ENCODE peak calls at places on chromosome 11, in nine cellular contexts. One of them, this sample, is unnamed.

GRCh38 chr11:13073119-13073981 is 64.2 kb downstream of the RASSF10 start:
- DNase-seq in prostate gland: no peak
- DNase-seq in left lung: no peak
- DNase-seq in CD8-positive, alpha-beta T cell: no peak
- DNase-seq in uterus: no peak
- DNase-seq in fibroblast of lung: peak; percentile 89
- DNase-seq in lower lobe of right lung: no peak
- DNase-seq in heart right ventricle: no peak
- DNase-seq in stomach: no peak
- DNase-seq in this sample: no peak

GRCh38 chr11:123033895-123034294 is 28.0 kb downstream of the HSPA8 start:
- DNase-seq in prostate gland: no peak
- DNase-seq in left lung: no peak
- DNase-seq in CD8-positive, alpha-beta T cell: no peak
- DNase-seq in uterus: no peak
- DNase-seq in fibroblast of lung: no peak
- DNase-seq in lower lobe of right lung: no peak
- DNase-seq in heart right ventricle: no peak
- DNase-seq in stomach: no peak
- DNase-seq in this sample: no peak

GRCh38 chr11:39367526-39367925 is 2091.9 kb downstream of the LRRC4C start:
- DNase-seq in prostate gland: no peak
- DNase-seq in left lung: no peak
- DNase-seq in CD8-positive, alpha-beta T cell: no peak
- DNase-seq in uterus: no peak
- DNase-seq in fibroblast of lung: no peak
- DNase-seq in lower lobe of right lung: no peak
- DNase-seq in heart right ventricle: no peak
- DNase-seq in stomach: no peak
- DNase-seq in this sample: no peak

GRCh38 chr11:130631119-130631518 is 182.7 kb downstream of the ADAMTS15 start:
- DNase-seq in prostate gland: no peak
- DNase-seq in left lung: no peak
- DNase-seq in CD8-positive, alpha-beta T cell: no peak
- DNase-seq in uterus: no peak
- DNase-seq in fibroblast of lung: peak; percentile 97
- DNase-seq in lower lobe of right lung: no peak
- DNase-seq in heart right ventricle: no peak
- DNase-seq in stomach: no peak
- DNase-seq in this sample: no peak

GRCh38 chr11:127926721-127927120 is 660.6 kb downstream of the ETS1 start:
- DNase-seq in prostate gland: no peak
- DNase-seq in left lung: no peak
- DNase-seq in CD8-positive, alpha-beta T cell: no peak
- DNase-seq in uterus: no peak
- DNase-seq in fibroblast of lung: no peak
- DNase-seq in lower lobe of right lung: no peak
- DNase-seq in heart right ventricle: no peak
- DNase-seq in stomach: no peak
- DNase-seq in this sample: peak; percentile 63

GRCh38 chr11:65586676-65587075 is 8.9 kb downstream of the KCNK7 start:
- DNase-seq in prostate gland: no peak
- DNase-seq in left lung: no peak
- DNase-seq in CD8-positive, alpha-beta T cell: no peak
- DNase-seq in uterus: no peak
- DNase-seq in fibroblast of lung: no peak
- DNase-seq in lower lobe of right lung: no peak
- DNase-seq in heart right ventricle: no peak
- DNase-seq in stomach: no peak
- DNase-seq in this sample: no peak

GRCh38 chr11:113991170-113991569 is 16.3 kb downstream of the HTR3A start:
- DNase-seq in prostate gland: no peak
- DNase-seq in left lung: no peak
- DNase-seq in CD8-positive, alpha-beta T cell: no peak
- DNase-seq in uterus: no peak
- DNase-seq in fibroblast of lung: peak; percentile 23
- DNase-seq in lower lobe of right lung: no peak
- DNase-seq in heart right ventricle: peak; percentile 20
- DNase-seq in stomach: no peak
- DNase-seq in this sample: no peak

GRCh38 chr11:129631201-129631600 is 184.4 kb upstream of the TMEM45B start:
- DNase-seq in prostate gland: no peak
- DNase-seq in left lung: no peak
- DNase-seq in CD8-positive, alpha-beta T cell: no peak
- DNase-seq in uterus: no peak
- DNase-seq in fibroblast of lung: no peak
- DNase-seq in lower lobe of right lung: no peak
- DNase-seq in heart right ventricle: no peak
- DNase-seq in stomach: no peak
- DNase-seq in this sample: no peak

GRCh38 chr11:42034821-42035220 is 575.4 kb upstream of the LRRC4C start:
- DNase-seq in prostate gland: no peak
- DNase-seq in left lung: no peak
- DNase-seq in CD8-positive, alpha-beta T cell: no peak
- DNase-seq in uterus: no peak
- DNase-seq in fibroblast of lung: peak; percentile 12
- DNase-seq in lower lobe of right lung: no peak
- DNase-seq in heart right ventricle: no peak
- DNase-seq in stomach: no peak
- DNase-seq in this sample: no peak

GRCh38 chr11:121352301-121352891 is 59.8 kb downstream of the SC5D start:
- DNase-seq in prostate gland: peak; percentile 14
- DNase-seq in left lung: no peak
- DNase-seq in CD8-positive, alpha-beta T cell: no peak
- DNase-seq in uterus: peak; percentile 36
- DNase-seq in fibroblast of lung: no peak
- DNase-seq in lower lobe of right lung: no peak
- DNase-seq in heart right ventricle: no peak
- DNase-seq in stomach: no peak
- DNase-seq in this sample: no peak

GRCh38 chr11:32722255-32722654 is 72.2 kb downstream of the CCDC73 start:
- DNase-seq in prostate gland: no peak
- DNase-seq in left lung: no peak
- DNase-seq in CD8-positive, alpha-beta T cell: no peak
- DNase-seq in uterus: no peak
- DNase-seq in fibroblast of lung: no peak
- DNase-seq in lower lobe of right lung: no peak
- DNase-seq in heart right ventricle: no peak
- DNase-seq in stomach: no peak
- DNase-seq in this sample: no peak

GRCh38 chr11:112748713-112749481 is 212.3 kb upstream of the NCAM1 start:
- DNase-seq in prostate gland: no peak
- DNase-seq in left lung: no peak
- DNase-seq in CD8-positive, alpha-beta T cell: no peak
- DNase-seq in uterus: peak; percentile 50
- DNase-seq in fibroblast of lung: no peak
- DNase-seq in lower lobe of right lung: no peak
- DNase-seq in heart right ventricle: no peak
- DNase-seq in stomach: no peak
- DNase-seq in this sample: peak; percentile 88

GRCh38 chr11:62654297-62654696 is 1.2 kb upstream of the INTS5 start:
- DNase-seq in prostate gland: no peak
- DNase-seq in left lung: no peak
- DNase-seq in CD8-positive, alpha-beta T cell: no peak
- DNase-seq in uterus: no peak
- DNase-seq in fibroblast of lung: no peak
- DNase-seq in lower lobe of right lung: no peak
- DNase-seq in heart right ventricle: no peak
- DNase-seq in stomach: no peak
- DNase-seq in this sample: no peak

GRCh38 chr11:2223153-2223794 is 47.1 kb downstream of the ASCL2 start:
- DNase-seq in prostate gland: no peak
- DNase-seq in left lung: no peak
- DNase-seq in CD8-positive, alpha-beta T cell: no peak
- DNase-seq in uterus: no peak
- DNase-seq in fibroblast of lung: no peak
- DNase-seq in lower lobe of right lung: no peak
- DNase-seq in heart right ventricle: no peak
- DNase-seq in stomach: no peak
- DNase-seq in this sample: no peak

GRCh38 chr11:124297921-124298320 is 15.8 kb downstream of the OR8D1 start:
- DNase-seq in prostate gland: no peak
- DNase-seq in left lung: no peak
- DNase-seq in CD8-positive, alpha-beta T cell: no peak
- DNase-seq in uterus: no peak
- DNase-seq in fibroblast of lung: peak; percentile 58
- DNase-seq in lower lobe of right lung: no peak
- DNase-seq in heart right ventricle: no peak
- DNase-seq in stomach: no peak
- DNase-seq in this sample: no peak

GRCh38 chr11:119982517-119983239 is 155.2 kb downstream of the TRIM29 start:
- DNase-seq in prostate gland: peak; percentile 23
- DNase-seq in left lung: peak; percentile 45
- DNase-seq in CD8-positive, alpha-beta T cell: no peak
- DNase-seq in uterus: no peak
- DNase-seq in fibroblast of lung: peak; percentile 4
- DNase-seq in lower lobe of right lung: no peak
- DNase-seq in heart right ventricle: no peak
- DNase-seq in stomach: no peak
- DNase-seq in this sample: no peak

GRCh38 chr11:2817431-2817830 is 68.1 kb downstream of the CDKN1C start:
- DNase-seq in prostate gland: no peak
- DNase-seq in left lung: peak; percentile 24
- DNase-seq in CD8-positive, alpha-beta T cell: no peak
- DNase-seq in uterus: no peak
- DNase-seq in fibroblast of lung: no peak
- DNase-seq in lower lobe of right lung: no peak
- DNase-seq in heart right ventricle: no peak
- DNase-seq in stomach: no peak
- DNase-seq in this sample: peak; percentile 57

GRCh38 chr11:84549221-84549620 is 1077.9 kb downstream of the DLG2 start:
- DNase-seq in prostate gland: no peak
- DNase-seq in left lung: no peak
- DNase-seq in CD8-positive, alpha-beta T cell: no peak
- DNase-seq in uterus: no peak
- DNase-seq in fibroblast of lung: peak; percentile 45
- DNase-seq in lower lobe of right lung: no peak
- DNase-seq in heart right ventricle: no peak
- DNase-seq in stomach: no peak
- DNase-seq in this sample: no peak

GRCh38 chr11:76811259-76811658 is 28.1 kb downstream of the TSKU start:
- DNase-seq in prostate gland: no peak
- DNase-seq in left lung: no peak
- DNase-seq in CD8-positive, alpha-beta T cell: no peak
- DNase-seq in uterus: no peak
- DNase-seq in fibroblast of lung: no peak
- DNase-seq in lower lobe of right lung: no peak
- DNase-seq in heart right ventricle: no peak
- DNase-seq in stomach: no peak
- DNase-seq in this sample: no peak

GRCh38 chr11:65776196-65776595 is 4.6 kb downstream of the AP5B1 start:
- DNase-seq in prostate gland: no peak
- DNase-seq in left lung: peak; percentile 79
- DNase-seq in CD8-positive, alpha-beta T cell: no peak
- DNase-seq in uterus: no peak
- DNase-seq in fibroblast of lung: no peak
- DNase-seq in lower lobe of right lung: peak; percentile 77
- DNase-seq in heart right ventricle: no peak
- DNase-seq in stomach: peak; percentile 29
- DNase-seq in this sample: no peak

DNA sequence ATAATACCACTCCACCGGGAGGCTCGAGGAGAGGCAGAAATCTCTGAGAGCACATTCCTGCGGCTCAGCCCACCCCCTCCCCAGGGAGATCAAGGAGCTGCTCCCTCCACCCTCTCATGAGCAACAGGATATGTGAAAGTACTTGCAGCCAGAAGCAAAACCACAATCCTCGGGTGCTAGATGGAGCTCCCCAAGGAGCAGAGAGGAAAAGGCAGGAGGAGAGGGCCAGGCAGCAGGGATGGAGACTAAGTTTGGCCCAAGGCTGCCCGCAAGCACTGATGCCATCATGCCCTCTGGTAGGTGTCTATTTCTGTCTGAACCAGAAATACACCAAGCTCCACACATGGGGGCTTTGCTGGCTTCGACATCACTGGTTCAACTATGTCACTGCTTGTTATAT is 22.3 kb downstream of the VPS37C start:
- DNase-seq in prostate gland: no peak
- DNase-seq in left lung: no peak
- DNase-seq in CD8-positive, alpha-beta T cell: no peak
- DNase-seq in uterus: no peak
- DNase-seq in fibroblast of lung: peak; percentile 90
- DNase-seq in lower lobe of right lung: no peak
- DNase-seq in heart right ventricle: no peak
- DNase-seq in stomach: no peak
- DNase-seq in this sample: peak; percentile 64
- H3K27ac ChIP-seq in prostate gland: no peak overlapping the region
- H3K27ac ChIP-seq in left lung: no peak overlapping the region
- H3K27ac ChIP-seq in CD8-positive, alpha-beta T cell: no peak overlapping the region
- H3K27ac ChIP-seq in uterus: no peak overlapping the region
- H3K27ac ChIP-seq in fibroblast of lung: no peak overlapping the region
- H3K27ac ChIP-seq in lower lobe of right lung: no peak overlapping the region
- H3K27ac ChIP-seq in heart right ventricle: no peak overlapping the region
- H3K27ac ChIP-seq in stomach: no peak overlapping the region
- H3K27ac ChIP-seq in this sample: no peak overlapping the region

DNA sequence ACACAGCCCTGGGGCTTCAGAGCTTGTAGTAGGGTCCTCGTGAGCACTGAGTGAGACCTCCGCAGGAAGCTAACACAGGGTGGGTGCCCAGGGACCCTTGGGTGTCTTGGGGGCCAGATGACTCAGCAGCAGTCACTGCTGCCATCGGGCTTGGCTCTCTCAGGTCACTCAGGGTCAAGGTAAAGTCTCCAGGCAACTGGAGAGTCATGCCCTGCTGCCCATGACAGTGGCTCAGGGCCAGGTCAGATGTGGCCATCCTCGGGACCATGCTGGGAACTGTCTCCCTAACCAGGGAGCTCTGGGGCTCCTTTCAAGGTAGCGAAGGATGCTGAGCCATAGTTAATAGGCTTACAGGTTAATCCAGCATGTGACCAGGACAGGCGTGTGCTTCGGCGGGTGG is 44.4 kb upstream of the SLC22A12 start:
- DNase-seq in prostate gland: no peak
- DNase-seq in left lung: no peak
- DNase-seq in CD8-positive, alpha-beta T cell: no peak
- DNase-seq in uterus: no peak
- DNase-seq in fibroblast of lung: no peak
- DNase-seq in lower lobe of right lung: peak; percentile 20
- DNase-seq in heart right ventricle: no peak
- DNase-seq in stomach: no peak
- DNase-seq in this sample: peak; percentile 55
- H3K4me1 ChIP-seq in prostate gland: no peaks in the 10 kb centered on the region
- H3K4me1 ChIP-seq in left lung: no peaks in the 10 kb centered on the region
- H3K4me1 ChIP-seq in CD8-positive, alpha-beta T cell: no peaks in the 10 kb centered on the region
- H3K4me1 ChIP-seq in uterus: no peaks in the 10 kb centered on the region
- H3K4me1 ChIP-seq in fibroblast of lung: no peaks in the 10 kb centered on the region
- H3K4me1 ChIP-seq in lower lobe of right lung: no peaks in the 10 kb centered on the region
- H3K4me1 ChIP-seq in heart right ventricle: no peaks in the 10 kb centered on the region
- H3K4me1 ChIP-seq in stomach: no peaks in the 10 kb centered on the region
- H3K4me1 ChIP-seq in this sample: no peaks in the 10 kb centered on the region

GRCh38 chr11:86818466-86819282 is 18.3 kb downstream of the PRSS23 start:
- DNase-seq in prostate gland: peak; percentile 31
- DNase-seq in left lung: no peak
- DNase-seq in CD8-positive, alpha-beta T cell: no peak
- DNase-seq in uterus: no peak
- DNase-seq in fibroblast of lung: peak; percentile 73
- DNase-seq in lower lobe of right lung: no peak
- DNase-seq in heart right ventricle: no peak
- DNase-seq in stomach: no peak
- DNase-seq in this sample: no peak
- TF ChIP-seq CTCF in prostate gland: peak; percentile 85
- TF ChIP-seq CTCF in left lung: peak; percentile 61
- TF ChIP-seq CTCF in CD8-positive, alpha-beta T cell: peak; percentile 74
- TF ChIP-seq CTCF in uterus: peak; percentile 64
- TF ChIP-seq CTCF in fibroblast of lung: peak; percentile 55
- TF ChIP-seq CTCF in lower lobe of right lung: peak; percentile 74
- TF ChIP-seq CTCF in heart right ventricle: peak; percentile 82
- TF ChIP-seq CTCF in stomach: peak; percentile 73
- TF ChIP-seq CTCF in this sample: peak; percentile 77

GRCh38 chr11:27473017-27473406 is 422 bp upstream of the LGR4 start:
- DNase-seq in prostate gland: no peak
- DNase-seq in left lung: no peak
- DNase-seq in CD8-positive, alpha-beta T cell: no peak
- DNase-seq in uterus: no peak
- DNase-seq in fibroblast of lung: no peak
- DNase-seq in lower lobe of right lung: no peak
- DNase-seq in heart right ventricle: no peak
- DNase-seq in stomach: no peak
- DNase-seq in this sample: no peak
- H3K27ac ChIP-seq in prostate gland: peak overlapping the region; percentile 94
- H3K27ac ChIP-seq in left lung: no peak overlapping the region
- H3K27ac ChIP-seq in CD8-positive, alpha-beta T cell: no peak overlapping the region
- H3K27ac ChIP-seq in uterus: peak overlapping the region; percentile 95
- H3K27ac ChIP-seq in fibroblast of lung: no peak overlapping the region
- H3K27ac ChIP-seq in lower lobe of right lung: no peak overlapping the region
- H3K27ac ChIP-seq in heart right ventricle: no peak overlapping the region
- H3K27ac ChIP-seq in stomach: peak overlapping the region; percentile 62
- H3K27ac ChIP-seq in this sample: peak overlapping the region; percentile 33

This sample was measured in kidney.